ENCODE peak calls at places on chromosome 18, in five cellular contexts. Q is NCI-H774, I is NCI-H1436, F is Kasumi-1, J is fibroblast of mammary gland. T is an unnamed sample.

GRCh38 chr18:27136208-27136535 is 48.9 kb downstream of the CHST9 start:
- DNase-seq in Q (no peak), F (no peak), I (no peak), J (no peak), T (no peak)

GRCh38 chr18:70384181-70384790 is 95.4 kb downstream of the SOCS6 start:
- DNase-seq in Q (no peak), I (no peak), J (peak), F (no peak), T (no peak)

GRCh38 chr18:50737127-50737526 is 82.7 kb downstream of the MRO start:
- DNase-seq in Q (no peak), F (no peak), J (no peak), I (no peak), T (no peak)

GRCh38 chr18:76412010-76412817 is 82.8 kb downstream of the ZNF516 start:
- DNase-seq in I (no peak), Q (no peak), J (peak), F (no peak), T (no peak)

GRCh38 chr18:13026583-13027270 is 35.6 kb downstream of the CEP192 start:
- DNase-seq in I (no peak), Q (no peak), F (no peak), J (no peak), T (no peak)

GRCh38 chr18:79862562-79862961 is 64.8 kb downstream of the KCNG2 start:
- DNase-seq in F (no peak), I (no peak), J (no peak), Q (no peak), T (no peak)

GRCh38 chr18:31658670-31659573 is 25.5 kb downstream of the B4GALT6 start:
- DNase-seq in F (no peak), Q (no peak), I (peak), J (peak), T (no peak)

GRCh38 chr18:79484661-79485621 is 89.2 kb downstream of the NFATC1 start:
- DNase-seq in F (peak), J (peak), Q (no peak), I (no peak), T (no peak)

GRCh38 chr18:79439201-79440023 is 43.7 kb downstream of the NFATC1 start:
- DNase-seq in F (no peak), I (no peak), Q (no peak), J (peak), T (peak)

GRCh38 chr18:36757081-36757480 is 71.7 kb downstream of the TPGS2 start:
- DNase-seq in Q (peak), I (peak), J (peak), F (peak), T (no peak)

GRCh38 chr18:23113576-23113975 is 21.7 kb upstream of the CABLES1 start:
- DNase-seq in Q (no peak), F (no peak), J (no peak), I (no peak), T (no peak)

GRCh38 chr18:45654677-45655076 is 39.4 kb downstream of the SLC14A2 start:
- DNase-seq in Q (no peak), I (no peak), F (no peak), J (no peak), T (no peak)

GRCh38 chr18:12278153-12278764 is 24.1 kb downstream of the CIDEA start:
- DNase-seq in I (no peak), J (no peak), F (no peak), Q (no peak), T (no peak)

GRCh38 chr18:77114564-77115391 is 17.8 kb downstream of the MBP start:
- DNase-seq in Q (no peak), J (peak), I (no peak), F (peak), T (no peak)

GRCh38 chr18:58842978-58843661 is 21.6 kb upstream of the ZNF532 start:
- DNase-seq in J (no peak), F (no peak), I (no peak), Q (no peak), T (no peak)

GRCh38 chr18:43392168-43392567 is 114.9 kb upstream of the SYT4 start:
- DNase-seq in F (no peak), Q (no peak), I (no peak), J (no peak), T (no peak)

GRCh38 chr18:44742741-44743311 is 62.1 kb downstream of the SETBP1 start:
- DNase-seq in Q (peak), I (peak), F (no peak), J (peak), T (no peak)

GRCh38 chr18:56748698-56749268 is 97.6 kb downstream of the WDR7 start:
- DNase-seq in Q (peak), I (peak), F (peak), J (peak), T (no peak)

GRCh38 chr18:29892960-29893558 is 1149.5 kb downstream of the DSC3 start:
- DNase-seq in I (no peak), F (no peak), J (peak), Q (no peak), T (no peak)

GRCh38 chr18:12470382-12471090 is 62.8 kb downstream of the PRELID3A start:
- DNase-seq in F (no peak), Q (no peak), I (no peak), J (peak), T (no peak)

GRCh38 chr18:6737833-6738232 is 8.3 kb downstream of the ARHGAP28 start:
- DNase-seq in Q (no peak), J (no peak), F (no peak), I (no peak), T (no peak)

GRCh38 chr18:24126155-24126947 is 12.5 kb upstream of the CABYR start:
- DNase-seq in Q (peak), F (no peak), J (peak), I (peak), T (no peak)